ENCODE peak calls at places on chromosome 15, in six cellular contexts. One of them, this sample, is unnamed.

GRCh38 chr15:51403072-51403878 is 61.8 kb downstream of the GLDN start:
- DNase-seq in body of pancreas: no peak
- DNase-seq in suprapubic skin: no peak
- DNase-seq in esophagus muscularis mucosa: peak
- DNase-seq in NB4: peak
- DNase-seq in H1: peak
- DNase-seq in this sample: no peak

GRCh38 chr15:90583471-90584252 is 53.9 kb downstream of the CRTC3 start:
- DNase-seq in esophagus muscularis mucosa: no peak
- DNase-seq in body of pancreas: no peak
- DNase-seq in suprapubic skin: no peak
- DNase-seq in NB4: no peak
- DNase-seq in H1: peak
- DNase-seq in this sample: no peak

GRCh38 chr15:66588971-66589370 is 23.2 kb upstream of the LCTL start:
- DNase-seq in suprapubic skin: no peak
- DNase-seq in body of pancreas: no peak
- DNase-seq in esophagus muscularis mucosa: no peak
- DNase-seq in NB4: no peak
- DNase-seq in H1: no peak
- DNase-seq in this sample: no peak

GRCh38 chr15:57323806-57324589 is 52.3 kb upstream of the CGNL1 start:
- DNase-seq in H1: no peak
- DNase-seq in body of pancreas: no peak
- DNase-seq in NB4: peak
- DNase-seq in suprapubic skin: no peak
- DNase-seq in esophagus muscularis mucosa: no peak
- DNase-seq in this sample: peak

GRCh38 chr15:66155065-66155464 is 98.5 kb downstream of the MEGF11 start:
- DNase-seq in esophagus muscularis mucosa: no peak
- DNase-seq in NB4: no peak
- DNase-seq in H1: no peak
- DNase-seq in suprapubic skin: no peak
- DNase-seq in body of pancreas: no peak
- DNase-seq in this sample: no peak

GRCh38 chr15:70974004-70974832 is 81.6 kb downstream of the LRRC49 start:
- DNase-seq in esophagus muscularis mucosa: no peak
- DNase-seq in suprapubic skin: no peak
- DNase-seq in NB4: peak
- DNase-seq in body of pancreas: no peak
- DNase-seq in H1: peak
- DNase-seq in this sample: peak

GRCh38 chr15:52397118-52397517 is 101.5 kb upstream of the MYO5C start:
- DNase-seq in esophagus muscularis mucosa: no peak
- DNase-seq in body of pancreas: no peak
- DNase-seq in suprapubic skin: no peak
- DNase-seq in NB4: no peak
- DNase-seq in H1: no peak
- DNase-seq in this sample: no peak

GRCh38 chr15:38895326-38896282 is 331.0 kb upstream of the RASGRP1 start:
- DNase-seq in esophagus muscularis mucosa: no peak
- DNase-seq in body of pancreas: no peak
- DNase-seq in H1: no peak
- DNase-seq in NB4: no peak
- DNase-seq in suprapubic skin: no peak
- DNase-seq in this sample: no peak

GRCh38 chr15:58498821-58499580 is 67.2 kb downstream of the LIPC start:
- DNase-seq in NB4: no peak
- DNase-seq in H1: no peak
- DNase-seq in esophagus muscularis mucosa: no peak
- DNase-seq in suprapubic skin: no peak
- DNase-seq in body of pancreas: no peak
- DNase-seq in this sample: no peak

GRCh38 chr15:90820481-90820880 is 47.9 kb upstream of the FURIN start:
- DNase-seq in H1: no peak
- DNase-seq in suprapubic skin: no peak
- DNase-seq in NB4: no peak
- DNase-seq in body of pancreas: no peak
- DNase-seq in esophagus muscularis mucosa: no peak
- DNase-seq in this sample: no peak

GRCh38 chr15:101684384-101684783 is 32.2 kb upstream of the TM2D3 start:
- DNase-seq in H1: no peak
- DNase-seq in NB4: no peak
- DNase-seq in body of pancreas: no peak
- DNase-seq in suprapubic skin: no peak
- DNase-seq in esophagus muscularis mucosa: no peak
- DNase-seq in this sample: peak

GRCh38 chr15:92226020-92226612 is 167.6 kb upstream of the ST8SIA2 start:
- DNase-seq in H1: no peak
- DNase-seq in suprapubic skin: no peak
- DNase-seq in body of pancreas: no peak
- DNase-seq in NB4: peak
- DNase-seq in esophagus muscularis mucosa: no peak
- DNase-seq in this sample: no peak

DNA sequence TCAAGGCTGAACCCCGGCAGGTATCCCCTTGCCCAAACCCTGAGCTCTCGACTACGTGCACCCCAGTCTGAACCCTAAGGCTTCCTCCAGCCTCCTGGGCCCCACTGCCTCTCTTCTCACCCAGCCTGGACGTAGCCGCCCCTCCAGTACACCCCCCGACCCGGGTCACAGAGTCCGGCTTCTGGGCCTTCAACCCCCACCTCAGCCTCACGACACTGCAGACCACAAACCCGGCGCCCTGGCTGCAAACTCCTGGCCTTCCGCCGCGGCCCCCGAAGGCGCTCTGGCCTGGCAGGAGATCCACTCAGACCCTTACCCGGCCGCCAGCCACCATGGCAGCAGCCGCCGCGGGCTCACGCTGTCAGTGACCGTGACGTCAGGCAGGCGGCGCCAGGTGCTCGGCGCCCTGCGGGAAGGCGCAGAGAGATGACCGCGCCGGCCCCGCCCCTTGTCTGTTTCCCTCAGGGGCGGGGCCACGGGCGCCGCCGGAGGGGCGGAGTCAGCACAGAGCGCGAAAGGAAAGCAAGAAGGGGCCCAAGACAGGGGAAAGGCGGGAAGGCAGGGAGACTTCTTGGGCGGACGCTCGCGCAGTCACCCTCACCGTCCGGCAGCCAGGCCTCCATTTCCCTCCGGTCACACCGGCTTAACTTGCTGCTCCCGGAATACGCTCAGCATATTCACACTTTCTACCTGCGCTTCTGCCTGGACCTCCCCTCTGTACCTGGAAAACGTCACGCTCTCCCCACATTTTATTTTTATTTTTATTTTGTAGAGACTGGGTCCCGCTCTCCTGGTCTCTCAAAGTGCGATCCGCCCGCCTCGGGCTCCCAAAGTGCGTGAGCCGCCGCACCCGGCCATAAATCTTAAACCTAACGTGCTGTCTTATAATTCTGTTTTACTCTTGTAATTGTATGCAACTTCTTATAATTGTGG is at the start of gene RMDN3:
- DNase-seq in esophagus muscularis mucosa: peak
- DNase-seq in body of pancreas: peak
- DNase-seq in H1: peak
- DNase-seq in suprapubic skin: peak
- DNase-seq in NB4: peak
- DNase-seq in this sample: peak
- TF ChIP-seq POLR2A in esophagus muscularis mucosa: no peak
- TF ChIP-seq POLR2A in body of pancreas: peak
- TF ChIP-seq POLR2A in H1: peak
- TF ChIP-seq POLR2A in suprapubic skin: no peak
- TF ChIP-seq POLR2A in NB4: peak
- TF ChIP-seq POLR2A in this sample: peak

DNA sequence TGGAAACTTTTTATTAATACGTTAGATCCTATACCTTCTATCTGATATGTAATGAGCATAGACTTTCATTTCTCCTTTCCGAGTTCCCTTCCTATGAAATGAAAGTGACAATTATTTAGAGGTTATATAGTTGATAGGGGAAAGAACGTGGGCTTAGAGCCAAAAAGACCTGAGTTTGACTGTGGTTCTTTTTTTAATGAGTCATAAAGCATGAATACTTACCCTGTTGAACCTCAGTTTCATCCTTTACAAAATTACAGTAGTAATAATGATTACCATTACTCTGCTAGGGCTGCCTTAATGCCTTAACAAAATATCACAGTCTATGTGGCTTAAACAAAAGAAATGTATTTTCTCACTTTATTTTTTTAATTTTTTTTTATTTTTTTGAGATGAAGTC is 75.9 kb downstream of the AGBL1 start:
- DNase-seq in body of pancreas: no peak
- DNase-seq in H1: no peak
- DNase-seq in NB4: no peak
- DNase-seq in esophagus muscularis mucosa: no peak
- DNase-seq in suprapubic skin: no peak
- DNase-seq in this sample: no peak
- TF ChIP-seq POLR2A in body of pancreas: no peak
- TF ChIP-seq POLR2A in H1: no peak
- TF ChIP-seq POLR2A in NB4: no peak
- TF ChIP-seq POLR2A in esophagus muscularis mucosa: no peak
- TF ChIP-seq POLR2A in suprapubic skin: no peak
- TF ChIP-seq POLR2A in this sample: no peak

GRCh38 chr15:100671858-100672543 is 69.6 kb downstream of the ASB7 start:
- DNase-seq in H1: no peak
- DNase-seq in NB4: peak
- DNase-seq in body of pancreas: no peak
- DNase-seq in suprapubic skin: no peak
- DNase-seq in esophagus muscularis mucosa: no peak
- DNase-seq in this sample: peak
- TF ChIP-seq POLR2A in H1: no peak
- TF ChIP-seq POLR2A in NB4: no peak
- TF ChIP-seq POLR2A in body of pancreas: no peak
- TF ChIP-seq POLR2A in suprapubic skin: no peak
- TF ChIP-seq POLR2A in esophagus muscularis mucosa: no peak
- TF ChIP-seq POLR2A in this sample: no peak

GRCh38 chr15:84631706-84632272 is 22.3 kb downstream of the WDR73 start:
- DNase-seq in body of pancreas: no peak
- DNase-seq in H1: no peak
- DNase-seq in esophagus muscularis mucosa: no peak
- DNase-seq in NB4: no peak
- DNase-seq in suprapubic skin: no peak
- DNase-seq in this sample: no peak

GRCh38 chr15:84629033-84629432 is 25.1 kb downstream of the WDR73 start:
- DNase-seq in body of pancreas: no peak
- DNase-seq in NB4: no peak
- DNase-seq in suprapubic skin: no peak
- DNase-seq in esophagus muscularis mucosa: no peak
- DNase-seq in H1: no peak
- DNase-seq in this sample: no peak

GRCh38 chr15:84638103-84638502 is 16.0 kb downstream of the WDR73 start:
- DNase-seq in esophagus muscularis mucosa: no peak
- DNase-seq in H1: no peak
- DNase-seq in body of pancreas: no peak
- DNase-seq in NB4: peak
- DNase-seq in suprapubic skin: no peak
- DNase-seq in this sample: no peak

GRCh38 chr15:84634228-84634837 is 19.8 kb downstream of the WDR73 start:
- DNase-seq in suprapubic skin: no peak
- DNase-seq in body of pancreas: no peak
- DNase-seq in esophagus muscularis mucosa: no peak
- DNase-seq in H1: no peak
- DNase-seq in NB4: no peak
- DNase-seq in this sample: no peak

DNA sequence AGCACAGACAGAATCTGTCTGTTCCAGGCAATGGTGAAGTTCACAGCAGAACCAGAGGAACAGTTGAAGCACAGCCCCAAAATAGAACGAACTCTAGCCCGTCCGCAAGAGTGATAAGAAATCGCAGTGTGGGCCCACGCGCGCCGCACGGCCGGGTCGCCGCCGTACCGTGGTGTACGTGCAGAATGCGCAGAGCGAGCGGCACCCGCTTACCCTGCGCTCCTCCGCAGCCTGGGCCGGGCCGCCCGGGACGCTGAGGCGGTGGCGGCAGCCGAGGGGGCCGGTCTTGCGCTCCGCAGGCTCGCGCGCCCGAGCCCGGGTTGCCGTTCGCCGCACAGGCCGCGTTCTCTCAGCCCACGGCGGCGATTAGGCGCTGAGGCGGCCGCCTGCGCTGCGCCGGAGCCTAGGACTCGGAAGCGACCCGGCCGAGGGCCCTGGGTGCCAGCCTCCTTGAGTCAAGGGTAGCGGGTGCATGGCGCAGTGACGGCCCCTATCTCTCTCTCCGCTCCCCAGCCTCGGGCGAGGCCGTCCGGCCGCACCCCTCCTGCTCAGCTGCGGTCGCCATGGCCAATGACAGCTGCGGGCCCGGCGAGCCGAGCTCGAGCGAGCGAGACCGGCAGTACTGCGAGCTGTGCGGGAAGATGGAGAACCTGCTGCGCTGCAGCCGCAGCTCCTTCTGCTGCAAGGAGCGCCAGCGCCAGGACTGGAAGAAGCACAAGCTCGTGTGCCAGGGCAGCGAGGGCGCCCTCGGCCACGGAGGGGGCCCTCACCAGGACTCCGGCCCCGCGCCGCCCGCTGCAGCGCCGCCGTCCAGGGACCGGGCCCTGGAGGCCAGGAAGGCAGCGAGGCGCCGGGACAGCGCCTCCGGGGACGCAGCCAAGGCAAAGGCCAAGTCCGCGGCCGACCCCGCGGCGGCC is 20.5 kb downstream of the WDR73 start:
- DNase-seq in body of pancreas: peak
- DNase-seq in esophagus muscularis mucosa: peak
- DNase-seq in NB4: peak
- DNase-seq in suprapubic skin: peak
- DNase-seq in H1: peak
- DNase-seq in this sample: no peak
- TF ChIP-seq POLR2A in body of pancreas: peak
- TF ChIP-seq POLR2A in esophagus muscularis mucosa: no peak
- TF ChIP-seq POLR2A in NB4: no peak
- TF ChIP-seq POLR2A in suprapubic skin: no peak
- TF ChIP-seq POLR2A in H1: no peak
- TF ChIP-seq POLR2A in this sample: no peak

DNA sequence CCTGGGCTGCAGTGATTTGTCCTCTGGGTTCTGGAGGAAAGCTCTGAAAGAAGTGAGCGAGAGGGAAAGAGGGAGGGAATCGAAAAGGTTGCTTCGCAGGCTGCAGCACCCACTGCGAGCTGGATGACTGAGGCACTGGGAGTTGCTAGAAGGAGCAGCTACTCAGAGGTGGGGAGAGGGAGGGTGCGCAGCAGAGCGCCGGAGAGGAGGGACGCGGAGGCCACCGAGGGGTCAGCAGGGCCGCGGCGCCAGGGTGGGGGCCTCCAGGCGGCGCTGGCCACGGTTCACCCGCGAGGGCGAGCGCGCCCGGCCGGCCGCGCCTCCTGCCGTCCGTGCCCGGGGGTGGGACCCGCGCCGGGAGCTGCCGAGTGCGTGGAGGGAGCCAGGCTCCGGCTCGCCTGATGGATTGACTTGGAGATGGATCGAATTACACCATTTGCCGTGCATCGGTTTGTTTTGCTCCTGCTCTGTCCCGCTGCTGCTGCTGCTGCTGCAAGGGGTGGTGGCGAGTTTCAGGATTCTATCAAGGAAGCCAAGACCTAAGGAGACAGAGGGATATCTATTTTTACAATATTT is at the start of gene SEMA6D:
- DNase-seq in H1: peak
- DNase-seq in esophagus muscularis mucosa: no peak
- DNase-seq in NB4: no peak
- DNase-seq in suprapubic skin: peak
- DNase-seq in body of pancreas: peak
- DNase-seq in this sample: peak
- TF ChIP-seq POLR2A in H1: no peak
- TF ChIP-seq POLR2A in esophagus muscularis mucosa: no peak
- TF ChIP-seq POLR2A in NB4: no peak
- TF ChIP-seq POLR2A in suprapubic skin: no peak
- TF ChIP-seq POLR2A in body of pancreas: no peak
- TF ChIP-seq POLR2A in this sample: no peak

This sample was measured in H54.